ENCODE peak calls at places on chromosomes 4 and X, in seven cellular contexts. V is neuronal stem cell, B is endodermal cell, E is cardiac muscle cell, A is left ventricle myocardium inferior, D is SJSA1, I is ovary. U is an unnamed sample.
A peak's percentile ranks its signal among the peaks of the same experiment; 100 is the strongest.

GRCh38 chr4:143700060-143700419 is 435 bp downstream of the FREM3 start:
- DNase-seq in V (peak; percentile 5), B (peak; percentile 76), E (peak; percentile 25), A (no peak), D (no peak), I (no peak), U (peak; percentile 19)

GRCh38 chr4:30840571-30840970 is 120.4 kb downstream of the PCDH7 start:
- DNase-seq in V (no peak), B (no peak), E (no peak), A (no peak), D (no peak), I (no peak), U (no peak)

GRCh38 chr4:164572877-164573279 is 181.1 kb upstream of the SMIM31 start:
- DNase-seq in V (no peak), B (no peak), E (no peak), A (no peak), D (peak; percentile 9), I (no peak), U (no peak)

GRCh38 chr4:99209671-99210070 is 9.4 kb downstream of the ADH6 start:
- DNase-seq in V (no peak), B (no peak), E (peak; percentile 22), A (no peak), D (no peak), I (no peak), U (no peak)

GRCh38 chr4:147736458-147736857 is 4.6 kb downstream of the ARHGAP10 start:
- DNase-seq in V (no peak), B (no peak), E (peak; percentile 84), A (no peak), D (peak; percentile 89), I (no peak), U (no peak)

GRCh38 chr4:176789955-176790354 is 2.8 kb downstream of the VEGFC start:
- DNase-seq in V (no peak), B (no peak), E (peak; percentile 68), A (no peak), D (peak; percentile 54), I (no peak), U (peak; percentile 46)

GRCh38 chrX:64204701-64205440 is 637 bp downstream of the AMER1 start:
- DNase-seq in V (no peak), B (peak; percentile 67), E (peak; percentile 37), A (peak; percentile 19), D (peak; percentile 48), I (peak; percentile 41), U (peak; percentile 44)

GRCh38 chr4:118280501-118281218 is 72.1 kb downstream of the PRSS12 start:
- DNase-seq in V (peak; percentile 40), B (peak; percentile 79), E (peak; percentile 77), A (no peak), D (peak; percentile 42), I (peak; percentile 49), U (peak; percentile 70)

GRCh38 chrX:112967341-112967740 is 126.7 kb upstream of the AMOT start:
- DNase-seq in V (no peak), B (no peak), E (peak; percentile 25), A (no peak), D (no peak), I (no peak), U (no peak)

GRCh38 chr4:187141101-187141500 is 417.4 kb upstream of the FAT1 start:
- DNase-seq in V (no peak), B (no peak), E (no peak), A (no peak), D (peak; percentile 43), I (no peak), U (no peak)

GRCh38 chr4:80231180-80231579 is 33.9 kb downstream of the PRDM8 start:
- DNase-seq in V (no peak), B (no peak), E (no peak), A (no peak), D (no peak), I (no peak), U (no peak)

GRCh38 chr4:80232707-80233370 is 33.6 kb upstream of the FGF5 start:
- DNase-seq in V (no peak), B (no peak), E (no peak), A (no peak), D (no peak), I (no peak), U (no peak)

GRCh38 chr4:80235451-80235850 is 31.0 kb upstream of the FGF5 start:
- DNase-seq in V (no peak), B (no peak), E (no peak), A (no peak), D (peak; percentile 46), I (no peak), U (no peak)

GRCh38 chr4:80229590-80229989 is 32.3 kb downstream of the PRDM8 start:
- DNase-seq in V (no peak), B (no peak), E (no peak), A (no peak), D (no peak), I (no peak), U (no peak)

DNA sequence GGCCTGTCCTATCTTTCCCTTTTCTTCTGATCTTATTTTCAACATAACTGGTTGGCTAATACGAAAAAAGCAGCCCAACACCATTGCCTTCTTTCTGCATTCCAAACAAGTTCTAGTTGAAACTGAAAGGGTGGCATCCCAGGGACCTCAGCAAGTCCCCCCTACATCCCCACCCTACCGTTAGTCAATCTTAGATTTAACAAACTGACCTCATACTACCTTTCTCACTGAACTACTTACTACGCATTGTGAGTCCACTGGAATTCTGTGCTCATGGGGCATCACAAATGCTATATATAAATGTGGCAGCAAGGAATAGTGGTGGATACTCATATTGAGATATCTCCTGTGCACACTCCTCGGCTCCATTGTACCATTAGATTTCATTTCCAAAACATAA is 33.1 kb upstream of the FGF5 start:
- DNase-seq in V (no peak), B (no peak), E (no peak), A (no peak), D (no peak), I (no peak), U (no peak)
- H3K4me1 ChIP-seq in V (no peaks in the 10 kb centered on the region), B (no peaks in the 10 kb centered on the region), E (no peaks in the 10 kb centered on the region), A (no peaks in the 10 kb centered on the region), D (peaks cover 59% of the 10 kb centered on the region), I (no peaks in the 10 kb centered on the region), U (no peaks in the 10 kb centered on the region)

DNA sequence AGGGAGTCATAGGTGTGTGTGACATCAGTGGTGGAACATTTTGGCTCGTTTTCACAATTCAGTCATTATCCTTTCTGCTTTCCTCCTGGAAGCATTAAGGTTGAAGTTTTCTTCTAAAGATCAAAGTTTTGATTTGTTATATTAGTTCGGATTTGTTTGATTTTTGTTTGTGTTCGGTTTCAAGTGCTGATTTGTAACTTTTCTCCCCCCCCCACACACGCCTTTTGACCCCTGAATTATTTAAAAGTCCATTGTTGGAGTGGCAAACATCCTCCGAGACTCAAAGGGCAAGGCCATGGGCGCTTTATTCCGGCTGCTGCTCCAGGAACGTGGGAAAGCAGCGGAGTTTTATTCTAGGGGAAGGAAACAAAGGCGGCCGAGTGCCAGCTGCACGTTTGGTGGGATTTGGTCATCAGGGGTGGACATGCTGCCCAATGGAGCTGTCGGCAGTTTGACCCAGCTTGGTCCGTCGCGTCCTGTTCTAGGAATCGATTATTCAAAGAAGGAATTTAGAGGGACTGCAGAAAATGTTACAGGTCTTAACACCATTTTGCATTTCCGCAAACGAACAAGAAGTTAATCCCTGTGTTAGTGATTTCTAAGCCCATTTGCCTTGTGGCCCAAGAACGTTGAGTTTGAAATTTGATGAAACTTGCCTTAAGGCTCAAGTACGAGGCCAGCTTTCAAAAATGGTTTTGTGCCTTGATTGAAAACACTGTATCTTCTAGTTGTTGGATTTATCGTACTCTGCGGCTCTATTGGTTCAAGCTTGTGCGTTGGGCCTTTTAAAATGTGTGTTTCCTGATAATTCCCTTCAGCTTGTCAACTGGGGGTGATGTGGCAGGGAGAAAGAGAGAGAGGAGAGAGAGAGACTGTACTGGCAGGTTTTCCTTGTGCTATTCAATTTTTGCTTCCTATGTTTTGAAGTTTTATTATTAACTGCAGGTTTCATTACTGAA is 567 bp upstream of the ZNF41 start:
- DNase-seq in V (no peak), B (peak; percentile 53), E (peak; percentile 54), A (peak; percentile 21), D (peak; percentile 52), I (peak; percentile 37), U (peak; percentile 52)
- H3K4me1 ChIP-seq in V (peaks cover 3% of the 10 kb centered on the region), B (no peaks in the 10 kb centered on the region), E (no peaks in the 10 kb centered on the region), A (peaks cover 16% of the 10 kb centered on the region), D (no peaks in the 10 kb centered on the region), I (peaks cover 1% of the 10 kb centered on the region), U (no peaks in the 10 kb centered on the region)

DNA sequence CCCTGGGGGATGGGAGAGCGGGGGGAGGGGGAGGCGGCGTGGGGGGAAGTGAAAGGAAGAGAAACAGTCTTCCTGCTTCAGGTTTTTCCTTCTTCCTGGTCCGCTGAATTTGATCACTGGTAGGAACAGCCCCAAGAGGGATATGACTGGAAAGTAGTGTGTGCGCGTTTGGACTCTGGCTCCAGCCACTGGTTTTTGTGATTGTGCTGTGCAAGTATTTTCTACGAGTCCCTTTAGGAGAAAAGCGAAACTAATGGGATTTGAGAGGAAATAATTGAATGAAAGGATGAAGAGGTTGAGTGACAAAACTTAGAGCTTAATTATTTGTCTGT is 836 bp downstream of the PRRG1 start:
- DNase-seq in V (no peak), B (no peak), E (peak; percentile 30), A (no peak), D (peak; percentile 7), I (peak; percentile 16), U (no peak)
- H3K4me1 ChIP-seq in V (peaks cover 4% of the 10 kb centered on the region), B (no peaks in the 10 kb centered on the region), E (no peaks in the 10 kb centered on the region), A (peaks cover 33% of the 10 kb centered on the region), D (peaks cover 23% of the 10 kb centered on the region), I (no peaks in the 10 kb centered on the region), U (peaks cover 4% of the 10 kb centered on the region)

GRCh38 chrX:40476958-40477357 is 103.8 kb upstream of the ATP6AP2 start:
- DNase-seq in V (no peak), B (no peak), E (no peak), A (no peak), D (no peak), I (no peak), U (no peak)
- H3K4me1 ChIP-seq in V (peaks cover 14% of the 10 kb centered on the region), B (peaks cover 6% of the 10 kb centered on the region), E (peaks cover 20% of the 10 kb centered on the region), A (peaks cover 5% of the 10 kb centered on the region), D (no peaks in the 10 kb centered on the region), I (peaks cover 2% of the 10 kb centered on the region), U (peaks cover 39% of the 10 kb centered on the region)

GRCh38 chr4:151100517-151100916 is 1.1 kb downstream of the RPS3A start:
- DNase-seq in V (no peak), B (peak; percentile 10), E (no peak), A (no peak), D (no peak), I (no peak), U (no peak)

GRCh38 chr4:151099976-151100417 is 569 bp downstream of the RPS3A start:
- DNase-seq in V (no peak), B (no peak), E (peak; percentile 50), A (no peak), D (no peak), I (no peak), U (no peak)

GRCh38 chr4:151097759-151098158 is 1.7 kb upstream of the RPS3A start:
- DNase-seq in V (no peak), B (no peak), E (no peak), A (no peak), D (no peak), I (no peak), U (no peak)

GRCh38 chr4:151099226-151099975 is at the start of gene RPS3A:
- DNase-seq in V (peak; percentile 95), B (peak; percentile 99), E (peak; percentile 99), A (peak; percentile 97), D (peak; percentile 97), I (peak; percentile 97), U (peak; percentile 97)

DNA sequence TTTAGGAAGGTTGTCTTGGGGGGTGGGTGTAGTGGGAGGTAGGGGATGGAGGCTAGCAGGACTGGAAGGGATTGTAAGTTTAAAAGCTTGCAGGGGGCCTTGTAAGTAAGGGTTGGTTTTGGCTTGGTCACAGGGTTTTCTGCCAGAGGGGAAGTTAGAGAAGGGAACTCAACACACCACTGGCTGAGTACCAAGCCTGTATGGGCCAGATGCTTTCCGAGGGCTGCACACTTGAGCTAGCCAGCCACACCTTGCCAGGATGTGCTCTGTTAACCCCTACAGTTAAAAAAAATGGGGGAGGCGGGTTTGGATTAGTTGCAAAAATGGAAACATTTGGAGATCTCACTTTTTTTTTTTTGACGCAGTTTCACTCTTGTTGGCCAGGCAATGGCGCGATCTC is 1.2 kb upstream of the RPS3A start:
- DNase-seq in V (no peak), B (no peak), E (no peak), A (no peak), D (no peak), I (peak; percentile 22), U (no peak)
- H3K4me1 ChIP-seq in V (peaks cover 6% of the 10 kb centered on the region), B (no peaks in the 10 kb centered on the region), E (peaks cover 9% of the 10 kb centered on the region), A (peaks cover 41% of the 10 kb centered on the region), D (peaks cover 18% of the 10 kb centered on the region), I (peaks cover 1% of the 10 kb centered on the region), U (peaks cover 10% of the 10 kb centered on the region)